ENCODE peak calls at places on chromosomes 13 and 19, in eight cellular contexts. V, Q, S, H, G, Z, P and Y are unnamed samples.

GRCh38 chr13:47085346-47085745 is 188.5 kb upstream of the HTR2A start:
- DNase-seq in V (no peak), Z (no peak), G (no peak), S (no peak), H (no peak), P (no peak), Q (no peak), Y (no peak)

GRCh38 chr13:99926014-99926731 is 45.4 kb downstream of the ZIC5 start:
- DNase-seq in V (no peak), S (no peak), P (no peak), Q (no peak), H (no peak), Z (no peak), G (peak; percentile 57), Y (no peak)

GRCh38 chr19:29366757-29367156 is 153.8 kb upstream of the UQCRFS1 start:
- DNase-seq in G (no peak), S (no peak), V (no peak), H (no peak), Z (no peak), Q (no peak), P (no peak), Y (no peak)

GRCh38 chr13:99086149-99086868 is 108.4 kb upstream of the DOCK9 start:
- DNase-seq in Q (no peak), P (peak; percentile 55), V (peak; percentile 55), H (peak; percentile 47), G (peak; percentile 62), Z (peak; percentile 59), S (no peak), Y (peak; percentile 89)

GRCh38 chr13:98143601-98144500 is 957 bp downstream of the FARP1 start:
- DNase-seq in G (no peak), Z (no peak), Q (no peak), S (peak; percentile 11), V (peak; percentile 31), P (no peak), H (peak; percentile 20), Y (no peak)

GRCh38 chr13:35514166-35514565 is 37.7 kb upstream of the MAB21L1 start:
- DNase-seq in S (no peak), P (no peak), Q (no peak), V (no peak), H (no peak), Z (no peak), G (no peak), Y (no peak)

GRCh38 chr13:30734434-30734833 is 909 bp upstream of the ALOX5AP start:
- DNase-seq in V (no peak), P (no peak), H (no peak), G (no peak), Q (no peak), Z (no peak), S (no peak), Y (no peak)

GRCh38 chr19:29365836-29366417 is 153.0 kb upstream of the UQCRFS1 start:
- DNase-seq in V (no peak), P (no peak), S (no peak), G (no peak), Z (no peak), Q (no peak), H (no peak), Y (no peak)

GRCh38 chr19:46599716-46600392 is 1.3 kb upstream of the CALM3 start:
- DNase-seq in H (no peak), S (no peak), V (no peak), Q (no peak), Z (no peak), G (no peak), P (no peak), Y (no peak)

GRCh38 chr13:40992678-40993077 is 26.4 kb downstream of the ELF1 start:
- DNase-seq in V (no peak), Z (no peak), P (no peak), H (no peak), G (no peak), Q (no peak), S (no peak), Y (no peak)

GRCh38 chr13:103388839-103389238 is 322.6 kb upstream of the SLC10A2 start:
- DNase-seq in G (no peak), P (no peak), H (no peak), V (no peak), Q (no peak), S (no peak), Z (no peak), Y (no peak)

GRCh38 chr13:20891768-20892167 is 10.8 kb downstream of the XPO4 start:
- DNase-seq in Q (no peak), S (no peak), V (no peak), G (no peak), Z (no peak), P (no peak), H (no peak), Y (no peak)

GRCh38 chr13:29702912-29703351 is 107.4 kb upstream of the SLC7A1 start:
- DNase-seq in V (peak; percentile 59), Z (no peak), Q (no peak), G (no peak), P (no peak), S (peak; percentile 54), H (peak; percentile 28), Y (no peak)

GRCh38 chr13:65378943-65379519 is 1851.1 kb downstream of the PCDH9 start:
- DNase-seq in S (no peak), Q (no peak), H (no peak), G (no peak), V (no peak), Z (no peak), P (no peak), Y (no peak)

GRCh38 chr13:80339578-80339840 is 1.4 kb downstream of the SPRY2 start:
- DNase-seq in H (no peak), S (no peak), P (no peak), Q (no peak), V (no peak), G (no peak), Z (no peak), Y (no peak)

GRCh38 chr19:55289117-55289796 is 5.5 kb downstream of the BRSK1 start:
- DNase-seq in V (no peak), Q (no peak), S (no peak), H (no peak), Z (no peak), P (no peak), G (no peak), Y (no peak)

GRCh38 chr19:42199440-42200115 is 17.9 kb downstream of the DEDD2 start:
- DNase-seq in Z (peak; percentile 36), V (no peak), Q (no peak), G (peak; percentile 34), P (no peak), S (peak; percentile 87), H (peak; percentile 35), Y (peak; percentile 63)

GRCh38 chr19:15265849-15266248 is 33.6 kb upstream of the EPHX3 start:
- DNase-seq in G (peak; percentile 93), P (no peak), Z (no peak), H (peak; percentile 90), V (peak; percentile 95), S (no peak), Q (peak; percentile 91), Y (no peak)

GRCh38 chr19:17079710-17080440 is 4.3 kb downstream of the MYO9B start:
- DNase-seq in Z (peak; percentile 58), V (peak; percentile 83), H (peak; percentile 61), Q (peak; percentile 84), P (no peak), S (peak; percentile 93), G (peak; percentile 74), Y (peak; percentile 77)

GRCh38 chr19:1253514-1254080 is 5.2 kb downstream of the MIDN start:
- DNase-seq in S (no peak), V (no peak), H (no peak), Q (no peak), P (no peak), G (no peak), Z (no peak), Y (no peak)

GRCh38 chr19:47330466-47330869 is 1.5 kb upstream of the C5AR2 start:
- DNase-seq in S (peak; percentile 88), Z (no peak), P (no peak), V (no peak), Q (no peak), H (no peak), G (no peak), Y (peak; percentile 9)

GRCh38 chr13:99743079-99743478 is 228.5 kb downstream of the ZIC5 start:
- DNase-seq in P (no peak), Z (no peak), G (no peak), Q (no peak), S (no peak), H (no peak), V (no peak), Y (no peak)

GRCh38 chr13:44252938-44253337 is 120.7 kb upstream of the SERP2 start:
- DNase-seq in H (no peak), Q (no peak), P (no peak), G (no peak), Z (no peak), S (no peak), V (no peak), Y (no peak)

GRCh38 chr13:75636339-75637095 is 387 bp downstream of the LMO7 start:
- DNase-seq in G (no peak), V (peak; percentile 50), Z (peak; percentile 14), Q (no peak), H (peak; percentile 16), P (peak; percentile 10), S (peak; percentile 48), Y (peak; percentile 77)

GRCh38 chr13:44434441-44435141 is 61.0 kb downstream of the SERP2 start:
- DNase-seq in G (no peak), H (no peak), Q (peak; percentile 28), Z (no peak), V (no peak), P (no peak), S (no peak), Y (no peak)

GRCh38 chr19:7397687-7398086 is 49.0 kb downstream of the ARHGEF18 start:
- DNase-seq in V (no peak), P (no peak), H (no peak), Q (no peak), Z (no peak), S (no peak), G (no peak), Y (no peak)

GRCh38 chr19:5935473-5936307 is 21.6 kb downstream of the CAPS start:
- DNase-seq in Q (no peak), G (no peak), H (no peak), P (no peak), S (no peak), V (no peak), Z (no peak), Y (no peak)

GRCh38 chr13:97849305-97849704 is 104.2 kb upstream of the IPO5 start:
- DNase-seq in P (no peak), S (peak; percentile 5), G (no peak), H (no peak), Q (no peak), Z (no peak), V (no peak), Y (no peak)

GRCh38 chr19:27776020-27776419 is 1436.9 kb downstream of the UQCRFS1 start:
- DNase-seq in G (no peak), P (no peak), V (no peak), Q (no peak), Z (no peak), H (no peak), S (peak; percentile 86), Y (no peak)

GRCh38 chr13:71968025-71968424 is 101.0 kb upstream of the DACH1 start:
- DNase-seq in V (no peak), Q (no peak), S (no peak), Z (no peak), P (no peak), H (no peak), G (no peak), Y (no peak)

GRCh38 chr13:95056266-95056665 is 245.0 kb downstream of the ABCC4 start:
- DNase-seq in V (no peak), P (no peak), Q (no peak), G (no peak), Z (no peak), S (no peak), H (no peak), Y (no peak)

GRCh38 chr19:3285647-3286176 is 61.3 kb downstream of the CELF5 start:
- DNase-seq in Z (peak; percentile 40), P (peak; percentile 54), Q (no peak), G (no peak), H (no peak), S (no peak), V (no peak), Y (no peak)

GRCh38 chr19:23516266-23516665 is 121.0 kb upstream of the ZNF91 start:
- DNase-seq in P (no peak), V (no peak), S (no peak), H (no peak), G (no peak), Z (no peak), Q (no peak), Y (no peak)

GRCh38 chr13:51267581-51267980 is 45.4 kb downstream of the FAM124A start:
- DNase-seq in Z (no peak), S (no peak), V (no peak), P (no peak), Q (no peak), H (no peak), G (no peak), Y (no peak)